ENCODE peak calls at places on chromosomes 7 and 10, in five cellular contexts. R is CD8-positive, alpha-beta memory T cell; C is SK-N-SH; F is body of pancreas; W is lung. D is an unnamed sample. For H3K27me3 and H3K4me1, the result is how much of the 10 kb centered on the place peaks cover.

GRCh38 chr10:52778511-52779392 is 6.2 kb upstream of the MBL2 start:
- DNase-seq in R (no peak), C (peak), F (no peak), W (no peak), D (peak)

GRCh38 chr7:20798081-20798693 is 11.5 kb upstream of the SP8 start:
- DNase-seq in R (no peak), C (peak), F (peak), W (no peak), D (peak)

GRCh38 chr10:92699518-92700272 is 9.9 kb downstream of the HHEX start:
- DNase-seq in R (no peak), C (peak), F (no peak), W (no peak), D (peak)

GRCh38 chr7:50920031-50920635 is 137.4 kb upstream of the GRB10 start:
- DNase-seq in R (no peak), C (no peak), F (no peak), W (no peak), D (no peak)

GRCh38 chr7:25847331-25848070 is 304.5 kb upstream of the NFE2L3 start:
- DNase-seq in R (no peak), C (no peak), F (no peak), W (no peak), D (no peak)

GRCh38 chr10:26029858-26030257 is 95.8 kb downstream of the MYO3A start:
- DNase-seq in R (no peak), C (no peak), F (no peak), W (no peak), D (no peak)

GRCh38 chr7:28990200-28990960 is 32.2 kb upstream of the TRIL start:
- DNase-seq in R (no peak), C (peak), F (no peak), W (no peak), D (no peak)

GRCh38 chr7:102117743-102118142 is 168.9 kb upstream of the SH2B2 start:
- DNase-seq in R (no peak), C (peak), F (no peak), W (no peak), D (no peak)

GRCh38 chr10:35339946-35340345 is 3.6 kb downstream of the CCNY start:
- DNase-seq in R (no peak), C (no peak), F (no peak), W (no peak), D (no peak)

GRCh38 chr7:159023746-159024145 is 120.9 kb downstream of the VIPR2 start:
- DNase-seq in R (no peak), C (no peak), F (no peak), W (no peak), D (no peak)

GRCh38 chr7:34430456-34430855 is 227.6 kb upstream of the NPSR1 start:
- DNase-seq in R (no peak), C (peak), F (no peak), W (no peak), D (no peak)

GRCh38 chr7:41331194-41331593 is 371.7 kb downstream of the INHBA start:
- DNase-seq in R (no peak), C (no peak), F (no peak), W (no peak), D (no peak)

GRCh38 chr7:117001283-117001682 is 48.0 kb downstream of the ST7 start:
- DNase-seq in R (no peak), C (no peak), F (no peak), W (no peak), D (no peak)

GRCh38 chr10:97875391-97875790 is 25.7 kb downstream of the GOLGA7B start:
- DNase-seq in R (no peak), C (no peak), F (no peak), W (no peak), D (no peak)

GRCh38 chr10:69451209-69451783 is at the start of gene TSPAN15:
- DNase-seq in R (peak), C (peak), F (peak), W (peak), D (peak)

GRCh38 chr7:155368894-155369600 is 71.4 kb downstream of the INSIG1 start:
- DNase-seq in R (no peak), C (no peak), F (no peak), W (no peak), D (no peak)

GRCh38 chr10:95048206-95048605 is 21.1 kb downstream of the CYP2C8 start:
- DNase-seq in R (no peak), C (no peak), F (no peak), W (no peak), D (no peak)

GRCh38 chr10:14250496-14250895 is 80.2 kb downstream of the FRMD4A start:
- DNase-seq in R (no peak), C (no peak), F (no peak), W (no peak), D (no peak)

GRCh38 chr10:24556746-24557742 is 166.6 kb downstream of the ARHGAP21 start:
- DNase-seq in R (no peak), C (peak), F (peak), W (no peak), D (peak)

GRCh38 chr7:123662755-123663154 is 7.1 kb downstream of the LMOD2 start:
- DNase-seq in R (no peak), C (no peak), F (no peak), W (no peak), D (no peak)

GRCh38 chr7:108805808-108806397 is 236.2 kb downstream of the DNAJB9 start:
- DNase-seq in R (no peak), C (peak), F (no peak), W (no peak), D (peak)

GRCh38 chr7:106538638-106539037 is 122.3 kb downstream of the CCDC71L start:
- DNase-seq in R (no peak), C (no peak), F (no peak), W (no peak), D (no peak)

GRCh38 chr7:131111-132094 is 61.0 kb upstream of the FAM20C start:
- DNase-seq in R (no peak), C (no peak), F (peak), W (no peak), D (no peak)

GRCh38 chr10:114751856-114752255 is 69.7 kb upstream of the FHIP2A start:
- DNase-seq in R (no peak), C (no peak), F (no peak), W (no peak), D (no peak)

GRCh38 chr10:56593120-56593519 is 232.1 kb upstream of the ZWINT start:
- DNase-seq in R (no peak), C (no peak), F (no peak), W (no peak), D (no peak)

GRCh38 chr10:78025685-78026364 is 3.5 kb downstream of the POLR3A start:
- DNase-seq in R (no peak), C (no peak), F (no peak), W (no peak), D (no peak)

GRCh38 chr10:6843477-6843876 is 263.4 kb upstream of the PRKCQ start:
- DNase-seq in R (no peak), C (no peak), F (peak), W (no peak), D (no peak)

GRCh38 chr10:99337911-99338310 is 8.8 kb downstream of the CNNM1 start:
- DNase-seq in R (no peak), C (no peak), F (no peak), W (no peak), D (no peak)
- H3K4me3 ChIP-seq in R (no peak), C (no peak), F (no peak), W (no peak), D (no peak)

DNA sequence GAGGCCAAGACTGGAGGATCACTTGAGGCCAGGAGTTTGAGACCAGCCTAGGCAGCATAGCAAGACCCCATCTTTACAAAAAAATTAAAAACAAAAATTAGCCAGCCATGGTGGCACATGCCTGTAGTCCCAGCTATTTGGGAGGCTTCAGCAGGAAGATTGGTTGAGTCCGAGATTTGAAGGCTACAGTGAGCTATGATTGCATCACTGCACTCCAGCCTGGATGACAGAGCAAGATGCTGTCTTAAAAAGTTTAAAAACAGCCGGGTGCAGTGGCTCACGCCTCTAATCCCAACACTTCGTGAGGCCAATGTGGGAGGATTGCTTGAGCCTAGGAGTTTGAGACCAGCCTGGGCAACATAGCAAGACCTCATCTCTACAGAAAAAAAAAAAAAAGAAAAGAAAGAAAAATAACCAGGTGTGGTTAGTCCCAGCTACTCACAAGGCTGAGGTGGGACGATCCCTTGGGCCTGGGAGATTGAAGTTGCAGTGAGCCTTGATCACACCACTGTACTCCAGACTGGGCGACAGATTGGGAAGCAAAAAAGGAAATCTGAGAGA is 44.7 kb downstream of the ZAN start:
- DNase-seq in R (no peak), C (no peak), F (no peak), W (no peak), D (no peak)
- H3K27me3 ChIP-seq in R (under half), C (half or more), F (under half), W (under half), D (under half)

DNA sequence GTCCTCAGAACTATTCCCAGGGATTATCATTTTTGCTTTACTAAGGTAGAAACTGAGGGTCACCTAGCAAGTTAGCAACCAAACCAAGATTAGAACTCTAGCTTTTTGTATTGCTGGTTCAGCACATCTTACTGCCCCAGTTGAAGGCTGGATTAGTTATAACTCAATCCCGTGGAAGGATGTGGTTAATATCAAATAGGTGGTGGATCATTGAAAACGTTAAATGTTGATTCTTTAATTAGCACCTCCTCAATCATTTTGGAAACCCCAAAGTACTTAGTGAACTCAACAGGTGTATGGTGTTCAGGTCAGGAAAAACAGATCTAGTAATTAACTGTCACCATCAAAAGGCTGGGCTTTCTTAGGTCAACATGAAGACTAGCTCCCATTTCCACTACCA is 152.4 kb downstream of the ARID5B start:
- DNase-seq in R (no peak), C (no peak), F (no peak), W (no peak), D (no peak)
- H3K4me1 ChIP-seq in R (half or more), C (under half), F (under half), W (half or more), D (under half)

GRCh38 chr10:105855791-105856190 is 1214.7 kb downstream of the SORCS3 start:
- DNase-seq in R (no peak), C (no peak), F (no peak), W (no peak), D (no peak)
- H3K4me3 ChIP-seq in R (no peak), C (no peak), F (no peak), W (no peak), D (no peak)

DNA sequence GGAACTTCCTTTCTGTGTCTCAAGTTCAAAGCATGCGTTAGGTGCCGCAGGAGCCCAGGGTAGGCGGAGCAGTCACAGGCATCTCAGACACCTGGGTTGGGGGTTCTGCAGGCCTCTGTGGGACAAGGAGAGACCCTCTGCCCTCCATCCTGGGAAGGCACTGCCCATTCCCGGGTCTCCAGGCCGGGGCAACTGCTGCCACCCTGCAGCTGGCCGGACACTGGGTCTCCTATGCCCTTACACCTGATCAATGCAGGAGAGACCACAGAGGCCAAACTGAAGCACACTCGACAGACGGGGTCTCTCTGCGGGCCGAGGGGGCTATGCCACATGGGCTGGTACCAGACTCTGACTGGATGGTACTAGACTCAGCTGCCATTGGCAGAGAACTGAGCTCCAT is 36.9 kb downstream of the YKT6 start:
- DNase-seq in R (no peak), C (no peak), F (no peak), W (no peak), D (no peak)
- H3K27me3 ChIP-seq in R (under half), C (under half), F (under half), W (under half), D (under half)

DNA sequence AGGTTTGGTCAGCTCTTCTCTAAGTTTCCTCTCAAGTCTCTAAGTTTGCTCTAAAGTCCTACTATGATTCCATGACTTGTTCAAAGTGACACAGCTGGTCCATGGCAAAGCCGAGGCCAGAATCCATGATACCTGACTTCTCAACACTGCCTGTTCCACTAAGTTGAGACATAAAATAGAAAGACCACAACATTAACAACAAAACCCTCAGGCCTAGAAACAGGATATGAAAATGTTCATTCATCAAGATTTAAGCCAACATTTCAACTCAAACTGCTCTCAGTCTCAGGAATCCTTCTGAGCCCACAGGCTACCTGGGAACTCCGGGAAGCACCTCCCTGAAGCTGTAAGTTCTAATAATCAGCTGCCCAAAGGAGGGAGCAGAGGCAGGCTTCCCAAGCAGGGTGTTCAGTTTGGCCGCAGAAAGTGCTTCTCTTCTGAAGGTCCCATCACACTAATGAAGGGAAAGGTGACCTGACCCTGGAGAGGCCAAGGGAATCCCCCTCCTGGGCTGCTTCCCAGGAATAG is 62.9 kb downstream of the STK17A start:
- DNase-seq in R (no peak), C (no peak), F (no peak), W (no peak), D (no peak)
- H3K4me1 ChIP-seq in R (half or more), C (half or more), F (half or more), W (under half), D (under half)

DNA sequence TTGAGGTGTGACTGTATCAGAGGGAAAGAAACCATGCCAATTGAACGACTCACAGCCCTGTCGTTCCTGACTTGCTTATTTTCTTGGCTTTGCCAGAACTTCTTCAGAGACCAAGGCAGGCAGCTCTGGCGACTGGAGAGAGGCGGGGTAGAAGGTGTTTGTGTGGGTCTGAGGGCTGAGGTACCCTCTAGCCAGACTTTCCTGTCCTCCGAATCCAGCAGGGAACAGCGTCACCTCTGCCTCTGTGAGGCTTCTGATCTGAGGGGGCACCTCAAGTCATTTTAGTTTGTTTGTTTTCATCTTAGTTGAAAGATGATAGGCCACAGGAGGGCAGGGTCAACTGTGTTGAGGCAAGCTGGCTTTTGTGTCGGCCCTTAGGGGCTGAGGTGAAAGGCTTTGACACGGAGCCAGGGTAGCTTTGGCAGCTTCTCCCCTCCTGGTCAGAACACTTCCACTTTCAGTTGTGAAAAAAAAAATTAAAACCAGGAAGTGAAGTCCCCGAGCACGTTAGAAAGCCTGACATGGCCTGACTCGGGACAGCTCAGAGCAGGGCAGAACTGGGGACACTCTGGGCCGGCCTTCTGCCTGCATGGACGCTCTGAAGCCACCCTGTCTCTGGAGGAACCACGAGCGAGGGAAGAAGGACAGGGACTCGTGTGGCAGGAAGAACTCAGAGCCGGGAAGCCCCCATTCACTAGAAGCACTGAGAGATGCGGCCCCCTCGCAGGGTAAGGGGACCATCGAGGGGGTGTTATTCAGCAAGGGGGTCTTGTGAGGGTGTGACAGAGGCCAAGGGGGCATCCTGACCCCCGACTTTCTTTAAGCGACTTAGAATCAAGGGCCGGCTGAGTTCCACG is 2.0 kb downstream of the ACSL5 start:
- DNase-seq in R (peak), C (no peak), F (peak), W (peak), D (no peak)
- H3K4me3 ChIP-seq in R (peak), C (no peak), F (no peak), W (peak), D (no peak)

GRCh38 chr10:101217450-101218281 is 11.6 kb downstream of the LBX1 start:
- DNase-seq in R (no peak), C (peak), F (peak), W (no peak), D (no peak)
- H3K27me3 ChIP-seq in R (half or more), C (half or more), F (under half), W (under half), D (under half)

GRCh38 chr10:83541096-83541495 is 598.2 kb upstream of the GHITM start:
- DNase-seq in R (no peak), C (no peak), F (no peak), W (no peak), D (no peak)

GRCh38 chr10:83545901-83546391 is 593.4 kb upstream of the GHITM start:
- DNase-seq in R (no peak), C (peak), F (peak), W (no peak), D (no peak)

GRCh38 chr10:83542774-83543291 is 596.5 kb upstream of the GHITM start:
- DNase-seq in R (no peak), C (no peak), F (no peak), W (no peak), D (peak)

GRCh38 chr10:83539528-83540308 is 599.6 kb upstream of the GHITM start:
- DNase-seq in R (no peak), C (no peak), F (peak), W (no peak), D (no peak)

DNA sequence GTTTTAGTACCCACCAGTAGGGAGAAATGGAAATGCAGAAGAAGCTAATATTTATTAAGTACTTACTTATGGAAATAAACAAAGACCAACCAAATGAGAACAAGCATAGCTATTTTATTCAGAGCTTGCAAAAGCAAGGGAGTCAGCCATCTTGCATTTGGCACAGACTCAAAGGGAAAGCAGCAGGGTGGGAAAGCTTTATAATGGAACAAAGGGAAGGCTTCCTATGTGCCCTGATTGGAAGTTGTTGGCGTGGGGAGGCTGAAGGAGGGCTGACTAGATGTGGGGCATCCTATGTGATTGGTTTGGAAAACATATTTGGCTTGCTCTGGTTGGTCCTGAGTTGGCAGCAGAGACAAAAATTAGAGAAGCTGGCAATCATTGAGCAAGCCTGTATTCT is 595.3 kb upstream of the GHITM start:
- DNase-seq in R (no peak), C (no peak), F (no peak), W (no peak), D (no peak)
- H3K4me1 ChIP-seq in R (under half), C (under half), F (under half), W (under half), D (under half)